ENCODE peak calls at places on chromosomes 6 and 20, in nine cellular contexts. One of them, this sample, is unnamed.

GRCh38 chr6:67350729-67351128 is 1284.4 kb upstream of the ADGRB3 start:
- DNase-seq in tibial artery: no peak
- DNase-seq in stomach: no peak
- DNase-seq in ovary: no peak
- DNase-seq in psoas muscle: no peak
- DNase-seq in Panc1: no peak
- DNase-seq in GM23338: no peak
- DNase-seq in heart left ventricle: no peak
- DNase-seq in body of pancreas: no peak
- DNase-seq in this sample: no peak

GRCh38 chr6:149459761-149460160 is 25.1 kb downstream of the ZC3H12D start:
- DNase-seq in body of pancreas: no peak
- DNase-seq in ovary: no peak
- DNase-seq in heart left ventricle: no peak
- DNase-seq in psoas muscle: no peak
- DNase-seq in GM23338: no peak
- DNase-seq in stomach: no peak
- DNase-seq in tibial artery: no peak
- DNase-seq in Panc1: no peak
- DNase-seq in this sample: no peak

GRCh38 chr6:36697481-36697903 is at the start of gene RAB44:
- DNase-seq in tibial artery: peak; percentile 52
- DNase-seq in stomach: no peak
- DNase-seq in body of pancreas: no peak
- DNase-seq in ovary: no peak
- DNase-seq in Panc1: no peak
- DNase-seq in psoas muscle: no peak
- DNase-seq in heart left ventricle: no peak
- DNase-seq in GM23338: no peak
- DNase-seq in this sample: no peak

GRCh38 chr6:133577851-133578250 is 311.1 kb upstream of the TCF21 start:
- DNase-seq in GM23338: no peak
- DNase-seq in stomach: no peak
- DNase-seq in body of pancreas: no peak
- DNase-seq in tibial artery: no peak
- DNase-seq in psoas muscle: no peak
- DNase-seq in heart left ventricle: no peak
- DNase-seq in Panc1: no peak
- DNase-seq in ovary: no peak
- DNase-seq in this sample: no peak

GRCh38 chr6:147382945-147383554 is 125.4 kb upstream of the SAMD5 start:
- DNase-seq in heart left ventricle: no peak
- DNase-seq in stomach: no peak
- DNase-seq in Panc1: no peak
- DNase-seq in tibial artery: no peak
- DNase-seq in body of pancreas: no peak
- DNase-seq in ovary: no peak
- DNase-seq in GM23338: peak; percentile 63
- DNase-seq in psoas muscle: no peak
- DNase-seq in this sample: no peak

GRCh38 chr20:25859649-25860530 is 163.2 kb upstream of the ZNF337 start:
- DNase-seq in GM23338: peak; percentile 54
- DNase-seq in body of pancreas: peak; percentile 86
- DNase-seq in tibial artery: peak; percentile 87
- DNase-seq in psoas muscle: peak; percentile 78
- DNase-seq in heart left ventricle: peak; percentile 89
- DNase-seq in Panc1: no peak
- DNase-seq in ovary: peak; percentile 68
- DNase-seq in stomach: peak; percentile 75
- DNase-seq in this sample: peak; percentile 90

GRCh38 chr6:42260424-42260888 is 42.8 kb upstream of the MRPS10 start:
- DNase-seq in heart left ventricle: no peak
- DNase-seq in psoas muscle: no peak
- DNase-seq in ovary: no peak
- DNase-seq in GM23338: peak; percentile 54
- DNase-seq in Panc1: no peak
- DNase-seq in body of pancreas: peak; percentile 39
- DNase-seq in tibial artery: no peak
- DNase-seq in stomach: no peak
- DNase-seq in this sample: peak; percentile 87

GRCh38 chr20:37651932-37652331 is 41.9 kb upstream of the CTNNBL1 start:
- DNase-seq in GM23338: peak; percentile 77
- DNase-seq in psoas muscle: no peak
- DNase-seq in stomach: peak; percentile 71
- DNase-seq in heart left ventricle: peak; percentile 58
- DNase-seq in Panc1: no peak
- DNase-seq in ovary: no peak
- DNase-seq in tibial artery: no peak
- DNase-seq in body of pancreas: peak; percentile 58
- DNase-seq in this sample: no peak

GRCh38 chr6:157761331-157761921 is 61.6 kb upstream of the SNX9 start:
- DNase-seq in ovary: no peak
- DNase-seq in heart left ventricle: no peak
- DNase-seq in Panc1: peak; percentile 66
- DNase-seq in GM23338: no peak
- DNase-seq in tibial artery: no peak
- DNase-seq in psoas muscle: no peak
- DNase-seq in stomach: no peak
- DNase-seq in body of pancreas: no peak
- DNase-seq in this sample: no peak

GRCh38 chr20:21182832-21183563 is 57.1 kb downstream of the KIZ start:
- DNase-seq in body of pancreas: no peak
- DNase-seq in ovary: no peak
- DNase-seq in Panc1: no peak
- DNase-seq in heart left ventricle: no peak
- DNase-seq in tibial artery: peak; percentile 69
- DNase-seq in stomach: no peak
- DNase-seq in psoas muscle: no peak
- DNase-seq in GM23338: no peak
- DNase-seq in this sample: peak; percentile 77

GRCh38 chr6:111011360-111012142 is 29.7 kb downstream of the RPF2 start:
- DNase-seq in GM23338: peak; percentile 64
- DNase-seq in tibial artery: no peak
- DNase-seq in ovary: no peak
- DNase-seq in psoas muscle: no peak
- DNase-seq in Panc1: peak; percentile 36
- DNase-seq in heart left ventricle: no peak
- DNase-seq in stomach: no peak
- DNase-seq in body of pancreas: no peak
- DNase-seq in this sample: no peak

GRCh38 chr20:34948030-34948429 is 7.6 kb downstream of the GSS start:
- DNase-seq in GM23338: no peak
- DNase-seq in Panc1: no peak
- DNase-seq in ovary: no peak
- DNase-seq in stomach: no peak
- DNase-seq in heart left ventricle: no peak
- DNase-seq in body of pancreas: no peak
- DNase-seq in tibial artery: no peak
- DNase-seq in psoas muscle: no peak
- DNase-seq in this sample: no peak

GRCh38 chr20:35618372-35619131 is 2.9 kb downstream of the SPAG4 start:
- DNase-seq in psoas muscle: no peak
- DNase-seq in heart left ventricle: peak; percentile 34
- DNase-seq in Panc1: no peak
- DNase-seq in ovary: peak; percentile 61
- DNase-seq in stomach: no peak
- DNase-seq in GM23338: peak; percentile 47
- DNase-seq in body of pancreas: peak; percentile 33
- DNase-seq in tibial artery: peak; percentile 74
- DNase-seq in this sample: peak; percentile 81

GRCh38 chr6:15608406-15608805 is 54.4 kb downstream of the DTNBP1 start:
- DNase-seq in ovary: no peak
- DNase-seq in stomach: no peak
- DNase-seq in heart left ventricle: no peak
- DNase-seq in Panc1: no peak
- DNase-seq in body of pancreas: no peak
- DNase-seq in GM23338: no peak
- DNase-seq in psoas muscle: no peak
- DNase-seq in tibial artery: no peak
- DNase-seq in this sample: no peak

GRCh38 chr6:128569737-128570438 is 49.5 kb upstream of the PTPRK start:
- DNase-seq in body of pancreas: no peak
- DNase-seq in stomach: no peak
- DNase-seq in GM23338: peak; percentile 46
- DNase-seq in heart left ventricle: no peak
- DNase-seq in ovary: no peak
- DNase-seq in Panc1: peak; percentile 17
- DNase-seq in psoas muscle: no peak
- DNase-seq in tibial artery: no peak
- DNase-seq in this sample: no peak

GRCh38 chr20:57372581-57373350 is 18.4 kb upstream of the RBM38 start:
- DNase-seq in stomach: no peak
- DNase-seq in tibial artery: no peak
- DNase-seq in heart left ventricle: no peak
- DNase-seq in GM23338: no peak
- DNase-seq in Panc1: no peak
- DNase-seq in body of pancreas: no peak
- DNase-seq in psoas muscle: no peak
- DNase-seq in ovary: no peak
- DNase-seq in this sample: peak; percentile 60

DNA sequence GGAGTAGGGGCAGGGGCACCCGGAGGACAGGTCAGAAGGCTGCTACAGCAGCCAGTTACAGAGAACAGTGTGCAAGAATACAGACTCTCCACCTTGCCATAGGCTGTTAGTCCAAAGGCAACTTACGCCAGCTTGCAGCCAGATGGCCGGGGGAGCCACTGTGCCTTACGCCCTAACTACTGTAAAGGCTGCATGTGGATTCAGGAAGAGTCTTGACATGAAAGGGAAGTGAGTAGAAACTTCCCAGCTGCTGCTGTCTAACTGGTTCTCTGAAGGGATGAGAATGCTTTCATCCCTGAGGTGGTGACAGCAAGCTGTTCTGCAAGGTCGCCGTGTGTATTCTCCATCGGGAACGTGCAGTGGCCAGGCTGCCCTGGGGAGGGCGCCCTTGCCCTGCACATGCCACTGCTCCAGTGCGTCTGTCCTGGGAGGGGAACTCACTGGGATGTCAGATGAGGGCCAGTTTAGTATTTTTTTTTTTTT is 46.1 kb downstream of the LYRM4 start:
- DNase-seq in ovary: no peak
- DNase-seq in heart left ventricle: peak; percentile 72
- DNase-seq in Panc1: no peak
- DNase-seq in body of pancreas: peak; percentile 22
- DNase-seq in psoas muscle: peak; percentile 29
- DNase-seq in GM23338: peak; percentile 71
- DNase-seq in stomach: no peak
- DNase-seq in tibial artery: peak; percentile 79
- DNase-seq in this sample: no peak
- TF ChIP-seq CTCF in ovary: no peak
- TF ChIP-seq CTCF in heart left ventricle: peak; percentile 75
- TF ChIP-seq CTCF in Panc1: peak; percentile 83
- TF ChIP-seq CTCF in body of pancreas: no peak
- TF ChIP-seq CTCF in psoas muscle: peak; percentile 51
- TF ChIP-seq CTCF in GM23338: peak; percentile 88
- TF ChIP-seq CTCF in stomach: no peak
- TF ChIP-seq CTCF in tibial artery: peak; percentile 83
- TF ChIP-seq CTCF in this sample: peak; percentile 51

GRCh38 chr6:46011241-46012085 is 4.2 kb downstream of the CLIC5 start:
- DNase-seq in tibial artery: no peak
- DNase-seq in stomach: peak; percentile 30
- DNase-seq in body of pancreas: no peak
- DNase-seq in psoas muscle: no peak
- DNase-seq in Panc1: no peak
- DNase-seq in ovary: no peak
- DNase-seq in heart left ventricle: no peak
- DNase-seq in GM23338: no peak
- DNase-seq in this sample: no peak
- H3K4me1 ChIP-seq in tibial artery: no peaks in the 10 kb centered on the region
- H3K4me1 ChIP-seq in stomach: peaks cover 23% of the 10 kb centered on the region
- H3K4me1 ChIP-seq in body of pancreas: peaks cover 18% of the 10 kb centered on the region
- H3K4me1 ChIP-seq in psoas muscle: peaks cover 69% of the 10 kb centered on the region
- H3K4me1 ChIP-seq in Panc1: peaks cover 5% of the 10 kb centered on the region
- H3K4me1 ChIP-seq in ovary: peaks cover 4% of the 10 kb centered on the region
- H3K4me1 ChIP-seq in heart left ventricle: peaks cover 46% of the 10 kb centered on the region
- H3K4me1 ChIP-seq in GM23338: peaks cover 21% of the 10 kb centered on the region
- H3K4me1 ChIP-seq in this sample: peaks cover 6% of the 10 kb centered on the region

GRCh38 chr6:90286884-90287488 is 9.7 kb downstream of the BACH2 start:
- DNase-seq in ovary: no peak
- DNase-seq in psoas muscle: no peak
- DNase-seq in tibial artery: no peak
- DNase-seq in heart left ventricle: no peak
- DNase-seq in body of pancreas: peak; percentile 39
- DNase-seq in Panc1: no peak
- DNase-seq in stomach: peak; percentile 37
- DNase-seq in GM23338: peak; percentile 95
- DNase-seq in this sample: no peak
- TF ChIP-seq CTCF in ovary: no peak
- TF ChIP-seq CTCF in psoas muscle: peak; percentile 59
- TF ChIP-seq CTCF in tibial artery: peak; percentile 31
- TF ChIP-seq CTCF in heart left ventricle: peak; percentile 56
- TF ChIP-seq CTCF in body of pancreas: peak; percentile 19
- TF ChIP-seq CTCF in Panc1: peak; percentile 85
- TF ChIP-seq CTCF in stomach: no peak
- TF ChIP-seq CTCF in GM23338: peak; percentile 92
- TF ChIP-seq CTCF in this sample: peak; percentile 49

GRCh38 chr6:159959165-159959975 is 9.5 kb upstream of the IGF2R start:
- DNase-seq in psoas muscle: no peak
- DNase-seq in body of pancreas: no peak
- DNase-seq in ovary: no peak
- DNase-seq in stomach: no peak
- DNase-seq in tibial artery: no peak
- DNase-seq in Panc1: no peak
- DNase-seq in heart left ventricle: no peak
- DNase-seq in GM23338: no peak
- DNase-seq in this sample: no peak

GRCh38 chr6:159960485-159960884 is 8.4 kb upstream of the IGF2R start:
- DNase-seq in heart left ventricle: no peak
- DNase-seq in Panc1: no peak
- DNase-seq in psoas muscle: no peak
- DNase-seq in body of pancreas: no peak
- DNase-seq in GM23338: no peak
- DNase-seq in ovary: no peak
- DNase-seq in stomach: no peak
- DNase-seq in tibial artery: no peak
- DNase-seq in this sample: no peak

GRCh38 chr6:159961523-159961922 is 7.4 kb upstream of the IGF2R start:
- DNase-seq in psoas muscle: no peak
- DNase-seq in tibial artery: no peak
- DNase-seq in Panc1: no peak
- DNase-seq in heart left ventricle: no peak
- DNase-seq in ovary: no peak
- DNase-seq in body of pancreas: no peak
- DNase-seq in GM23338: no peak
- DNase-seq in stomach: no peak
- DNase-seq in this sample: no peak

GRCh38 chr6:159955945-159956361 is 12.9 kb upstream of the IGF2R start:
- DNase-seq in psoas muscle: no peak
- DNase-seq in tibial artery: no peak
- DNase-seq in ovary: no peak
- DNase-seq in body of pancreas: no peak
- DNase-seq in Panc1: no peak
- DNase-seq in stomach: no peak
- DNase-seq in GM23338: no peak
- DNase-seq in heart left ventricle: no peak
- DNase-seq in this sample: no peak

DNA sequence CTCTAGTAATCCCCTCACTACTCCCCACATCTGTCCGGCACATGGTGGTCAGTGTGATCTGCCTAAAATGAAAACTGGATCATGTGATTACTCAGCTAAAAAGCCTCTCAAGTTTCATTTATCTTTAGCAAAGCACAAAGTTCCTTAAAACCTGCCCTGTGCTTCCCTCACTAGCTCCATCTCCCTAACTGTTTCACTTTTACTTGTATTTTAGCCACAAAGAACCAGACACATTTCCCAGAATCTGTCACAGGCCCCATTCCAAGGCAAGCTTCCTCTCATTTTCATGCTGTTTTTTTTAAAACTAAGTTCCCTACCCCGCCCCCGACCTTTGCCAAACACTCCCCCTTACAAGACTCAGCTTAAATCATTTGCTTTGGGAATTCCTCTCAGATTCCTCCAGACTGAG is 8.9 kb upstream of the IGF2R start:
- DNase-seq in GM23338: no peak
- DNase-seq in psoas muscle: no peak
- DNase-seq in stomach: no peak
- DNase-seq in body of pancreas: no peak
- DNase-seq in tibial artery: no peak
- DNase-seq in Panc1: no peak
- DNase-seq in heart left ventricle: no peak
- DNase-seq in ovary: peak; percentile 38
- DNase-seq in this sample: no peak
- H3K4me1 ChIP-seq in GM23338: no peaks in the 10 kb centered on the region
- H3K4me1 ChIP-seq in psoas muscle: peaks cover 18% of the 10 kb centered on the region
- H3K4me1 ChIP-seq in stomach: no peaks in the 10 kb centered on the region
- H3K4me1 ChIP-seq in body of pancreas: no peaks in the 10 kb centered on the region
- H3K4me1 ChIP-seq in tibial artery: no peaks in the 10 kb centered on the region
- H3K4me1 ChIP-seq in Panc1: no peaks in the 10 kb centered on the region
- H3K4me1 ChIP-seq in heart left ventricle: peaks cover 12% of the 10 kb centered on the region
- H3K4me1 ChIP-seq in ovary: peaks cover 3% of the 10 kb centered on the region
- H3K4me1 ChIP-seq in this sample: peaks cover 5% of the 10 kb centered on the region

This sample was measured in kidney.